ENCODE peak calls at places on chromosomes 2 and 18, in six cellular contexts. J is GM20000; C is IMR-90; A is activated CD8-positive, alpha-beta T cell treated with anti-CD3 and anti-CD28 coated beads for 36 hours; N is CD4-positive, alpha-beta T cell; E is fibroblast of villous mesenchyme. I is an unnamed sample.

GRCh38 chr2:157925071-157925470 is 48.9 kb upstream of the ACVR1 start:
- DNase-seq in J (no peak), C (no peak), A (no peak), N (no peak), E (no peak), I (no peak)

GRCh38 chr18:9196568-9196967 is 60.0 kb downstream of the ANKRD12 start:
- DNase-seq in J (no peak), C (no peak), A (no peak), N (no peak), E (no peak), I (no peak)

GRCh38 chr2:104734937-104735586 is 118.9 kb upstream of the POU3F3 start:
- DNase-seq in J (no peak), C (no peak), A (peak), N (no peak), E (no peak), I (no peak)

GRCh38 chr2:196230051-196230450 is 58.7 kb upstream of the STK17B start:
- DNase-seq in J (no peak), C (no peak), A (peak), N (peak), E (no peak), I (no peak)

GRCh38 chr2:231387904-231388724 is 7.4 kb upstream of the B3GNT7 start:
- DNase-seq in J (no peak), C (peak), A (no peak), N (no peak), E (peak), I (peak)

GRCh38 chr2:27379840-27380625 is 501 bp downstream of the ZNF513 start:
- DNase-seq in J (peak), C (peak), A (peak), N (no peak), E (peak), I (no peak)

GRCh38 chr2:27075219-27075871 is 3.1 kb upstream of the EMILIN1 start:
- DNase-seq in J (no peak), C (peak), A (peak), N (peak), E (peak), I (peak)

GRCh38 chr2:144477281-144477942 is 42.5 kb downstream of the ZEB2 start:
- DNase-seq in J (no peak), C (peak), A (no peak), N (no peak), E (peak), I (no peak)

GRCh38 chr18:51614033-51614432 is 416.6 kb upstream of the MEX3C start:
- DNase-seq in J (no peak), C (no peak), A (no peak), N (no peak), E (peak), I (no peak)

GRCh38 chr18:2538844-2539243 is 32.5 kb downstream of the METTL4 start:
- DNase-seq in J (no peak), C (no peak), A (no peak), N (no peak), E (peak), I (no peak)

GRCh38 chr2:33395660-33396249 is 80.7 kb upstream of the RASGRP3 start:
- DNase-seq in J (peak), C (peak), A (peak), N (no peak), E (peak), I (no peak)

GRCh38 chr2:182406221-182406620 is 20.6 kb downstream of the PDE1A start:
- DNase-seq in J (no peak), C (peak), A (no peak), N (no peak), E (no peak), I (no peak)

GRCh38 chr18:12599543-12599942 is 58.4 kb downstream of the SPIRE1 start:
- DNase-seq in J (no peak), C (no peak), A (no peak), N (no peak), E (no peak), I (no peak)

GRCh38 chr18:2912357-2913299 is 65.8 kb downstream of the EMILIN2 start:
- DNase-seq in J (no peak), C (no peak), A (no peak), N (no peak), E (no peak), I (no peak)

GRCh38 chr2:38830546-38831159 is 45.1 kb downstream of the DHX57 start:
- DNase-seq in J (no peak), C (no peak), A (no peak), N (no peak), E (no peak), I (no peak)

GRCh38 chr2:172914277-172915003 is 161.2 kb upstream of the MAP3K20 start:
- DNase-seq in J (no peak), C (no peak), A (no peak), N (no peak), E (no peak), I (no peak)

GRCh38 chr18:79664525-79665125 is 15.0 kb upstream of the CTDP1 start:
- DNase-seq in J (no peak), C (peak), A (no peak), N (no peak), E (peak), I (no peak)

GRCh38 chr2:112793449-112793978 is 9.2 kb upstream of the IL1A start:
- DNase-seq in J (no peak), C (peak), A (no peak), N (no peak), E (peak), I (no peak)

GRCh38 chr2:176284451-176285049 is 15.3 kb downstream of the MTX2 start:
- DNase-seq in J (no peak), C (no peak), A (no peak), N (no peak), E (no peak), I (no peak)

GRCh38 chr2:37085731-37086147 is 1.4 kb downstream of the GPATCH11 start:
- DNase-seq in J (no peak), C (peak), A (peak), N (no peak), E (peak), I (no peak)

GRCh38 chr18:76457475-76457874 is 37.6 kb downstream of the ZNF516 start:
- DNase-seq in J (no peak), C (peak), A (no peak), N (no peak), E (no peak), I (no peak)

GRCh38 chr2:37688771-37689468 is 17.5 kb upstream of the CDC42EP3 start:
- DNase-seq in J (no peak), C (peak), A (no peak), N (no peak), E (peak), I (no peak)

GRCh38 chr2:30078521-30078920 is 68.3 kb upstream of the YPEL5 start:
- DNase-seq in J (no peak), C (peak), A (no peak), N (no peak), E (no peak), I (no peak)
- TF ChIP-seq CTCF in J (no peak), C (no peak), A (no peak), N (no peak), E (no peak), I (no peak)

GRCh38 chr18:36829362-36830140 is 624 bp downstream of the KIAA1328 start:
- DNase-seq in J (no peak), C (peak), A (no peak), N (no peak), E (peak), I (no peak)
- TF ChIP-seq CTCF in J (no peak), C (no peak), A (no peak), N (no peak), E (no peak), I (peak)

DNA sequence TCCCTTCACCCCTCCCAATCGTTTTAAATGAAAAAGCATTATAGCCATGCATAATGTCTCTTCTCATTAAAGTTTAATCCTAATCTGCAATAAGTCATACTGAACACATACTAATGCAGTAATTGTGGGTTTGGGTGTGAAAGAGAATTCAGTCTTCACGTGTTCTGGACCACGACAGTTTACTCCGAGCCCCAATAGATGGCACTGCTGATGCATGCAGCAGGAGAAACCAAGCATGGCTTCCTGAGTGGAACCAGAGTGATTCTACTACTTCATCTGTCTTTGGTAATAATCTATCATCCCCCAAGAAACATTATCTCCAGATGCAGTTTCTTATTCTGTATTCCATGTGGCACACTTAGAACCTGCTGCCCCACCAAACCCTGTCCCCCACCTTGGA is 47.0 kb upstream of the LAMA1 start:
- DNase-seq in J (no peak), C (peak), A (peak), N (no peak), E (peak), I (no peak)
- TF ChIP-seq CTCF in J (no peak), C (peak), A (no peak), N (no peak), E (peak), I (no peak)

GRCh38 chr2:238510911-238511613 is 84.3 kb downstream of the ASB1 start:
- DNase-seq in J (no peak), C (no peak), A (no peak), N (no peak), E (no peak), I (no peak)

GRCh38 chr2:238515411-238515810 is 88.7 kb downstream of the ASB1 start:
- DNase-seq in J (no peak), C (no peak), A (no peak), N (no peak), E (peak), I (no peak)

GRCh38 chr2:238512247-238512867 is 85.6 kb downstream of the ASB1 start:
- DNase-seq in J (no peak), C (no peak), A (no peak), N (no peak), E (no peak), I (no peak)

GRCh38 chr2:238511614-238511950 is 84.9 kb downstream of the ASB1 start:
- DNase-seq in J (no peak), C (no peak), A (no peak), N (no peak), E (no peak), I (no peak)

GRCh38 chr2:238513346-238513745 is 86.6 kb downstream of the ASB1 start:
- DNase-seq in J (peak), C (peak), A (peak), N (no peak), E (peak), I (no peak)
- TF ChIP-seq CTCF in J (peak), C (peak), A (peak), N (no peak), E (peak), I (peak)